ENCODE peak calls at places on chromosome 9, in four cellular contexts. One of them, this sample, is unnamed.

GRCh38 chr9:138045541-138046490 is 168.2 kb downstream of the CACNA1B start:
- DNase-seq in cardiac fibroblast: no peak
- DNase-seq in progenitor cell of endocrine pancreas: no peak
- DNase-seq in GM12865: no peak
- DNase-seq in this sample: peak; percentile 13

GRCh38 chr9:75039006-75039405 is 10.9 kb upstream of the CARNMT1 start:
- DNase-seq in cardiac fibroblast: peak; percentile 58
- DNase-seq in progenitor cell of endocrine pancreas: no peak
- DNase-seq in GM12865: no peak
- DNase-seq in this sample: no peak

GRCh38 chr9:8599937-8600336 is 800.4 kb upstream of the DMAC1 start:
- DNase-seq in cardiac fibroblast: no peak
- DNase-seq in progenitor cell of endocrine pancreas: no peak
- DNase-seq in GM12865: no peak
- DNase-seq in this sample: no peak

GRCh38 chr9:134366223-134367031 is 40.2 kb downstream of the RXRA start:
- DNase-seq in cardiac fibroblast: peak; percentile 78
- DNase-seq in progenitor cell of endocrine pancreas: no peak
- DNase-seq in GM12865: no peak
- DNase-seq in this sample: no peak

GRCh38 chr9:94929373-94929764 is 202.9 kb downstream of the AOPEP start:
- DNase-seq in cardiac fibroblast: peak; percentile 97
- DNase-seq in progenitor cell of endocrine pancreas: no peak
- DNase-seq in GM12865: no peak
- DNase-seq in this sample: no peak

GRCh38 chr9:124285903-124286291 is 28.1 kb downstream of the NEK6 start:
- DNase-seq in cardiac fibroblast: peak; percentile 96
- DNase-seq in progenitor cell of endocrine pancreas: no peak
- DNase-seq in GM12865: peak; percentile 94
- DNase-seq in this sample: no peak

GRCh38 chr9:94928696-94929372 is 202.3 kb downstream of the AOPEP start:
- DNase-seq in cardiac fibroblast: no peak
- DNase-seq in progenitor cell of endocrine pancreas: no peak
- DNase-seq in GM12865: no peak
- DNase-seq in this sample: no peak

GRCh38 chr9:91162784-91163440 is 198.8 kb downstream of the AUH start:
- DNase-seq in cardiac fibroblast: no peak
- DNase-seq in progenitor cell of endocrine pancreas: no peak
- DNase-seq in GM12865: peak; percentile 73
- DNase-seq in this sample: no peak

GRCh38 chr9:137277329-137278041 is at the start of gene TOR4A:
- DNase-seq in cardiac fibroblast: peak; percentile 92
- DNase-seq in progenitor cell of endocrine pancreas: no peak
- DNase-seq in GM12865: peak; percentile 91
- DNase-seq in this sample: no peak

GRCh38 chr9:34559616-34560546 is 29.6 kb downstream of the CNTFR start:
- DNase-seq in cardiac fibroblast: peak; percentile 72
- DNase-seq in progenitor cell of endocrine pancreas: no peak
- DNase-seq in GM12865: no peak
- DNase-seq in this sample: no peak

GRCh38 chr9:1947438-1947837 is 67.7 kb upstream of the SMARCA2 start:
- DNase-seq in cardiac fibroblast: no peak
- DNase-seq in progenitor cell of endocrine pancreas: no peak
- DNase-seq in GM12865: no peak
- DNase-seq in this sample: no peak

GRCh38 chr9:110919609-110920008 is 118.7 kb downstream of the LPAR1 start:
- DNase-seq in cardiac fibroblast: peak; percentile 90
- DNase-seq in progenitor cell of endocrine pancreas: no peak
- DNase-seq in GM12865: no peak
- DNase-seq in this sample: no peak

GRCh38 chr9:95181226-95181818 is 136.2 kb downstream of the FANCC start:
- DNase-seq in cardiac fibroblast: peak; percentile 36
- DNase-seq in progenitor cell of endocrine pancreas: no peak
- DNase-seq in GM12865: no peak
- DNase-seq in this sample: no peak

GRCh38 chr9:2802494-2802921 is 41.4 kb downstream of the PUM3 start:
- DNase-seq in cardiac fibroblast: peak; percentile 77
- DNase-seq in progenitor cell of endocrine pancreas: no peak
- DNase-seq in GM12865: no peak
- DNase-seq in this sample: no peak

DNA sequence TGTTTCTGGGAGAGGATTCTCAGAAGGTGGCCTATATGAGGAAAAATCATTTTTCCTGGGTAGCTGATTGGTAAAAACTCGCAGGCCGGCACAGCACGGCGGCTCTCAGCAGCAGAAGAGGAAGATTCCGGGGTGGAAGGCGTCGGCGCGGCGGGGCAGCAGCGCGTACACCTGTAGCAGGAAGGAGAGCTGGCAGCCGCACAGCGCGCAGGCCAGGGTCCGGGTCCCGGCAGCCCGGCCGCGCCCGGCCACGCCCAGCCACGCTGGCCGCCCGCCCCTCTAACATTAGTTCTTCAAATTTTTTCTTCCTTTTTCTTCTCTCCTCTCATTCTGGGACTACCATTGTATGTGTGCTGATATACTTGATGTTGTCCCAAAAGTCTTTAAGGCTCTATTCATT is 24.8 kb upstream of the ZNF618 start:
- DNase-seq in cardiac fibroblast: no peak
- DNase-seq in progenitor cell of endocrine pancreas: no peak
- DNase-seq in GM12865: no peak
- DNase-seq in this sample: no peak
- TF ChIP-seq CTCF in cardiac fibroblast: no peak
- TF ChIP-seq CTCF in progenitor cell of endocrine pancreas: no peak
- TF ChIP-seq CTCF in GM12865: no peak
- TF ChIP-seq CTCF in this sample: no peak

GRCh38 chr9:114688388-114688787 is 6.4 kb upstream of the TEX48 start:
- DNase-seq in cardiac fibroblast: no peak
- DNase-seq in progenitor cell of endocrine pancreas: no peak
- DNase-seq in GM12865: no peak
- DNase-seq in this sample: no peak
- TF ChIP-seq CTCF in cardiac fibroblast: no peak
- TF ChIP-seq CTCF in progenitor cell of endocrine pancreas: no peak
- TF ChIP-seq CTCF in GM12865: no peak
- TF ChIP-seq CTCF in this sample: no peak

GRCh38 chr9:93573204-93573828 is 3.1 kb upstream of the PHF2 start:
- DNase-seq in cardiac fibroblast: no peak
- DNase-seq in progenitor cell of endocrine pancreas: no peak
- DNase-seq in GM12865: no peak
- DNase-seq in this sample: no peak

GRCh38 chr9:93574900-93575705 is 1.3 kb upstream of the PHF2 start:
- DNase-seq in cardiac fibroblast: no peak
- DNase-seq in progenitor cell of endocrine pancreas: no peak
- DNase-seq in GM12865: no peak
- DNase-seq in this sample: no peak

GRCh38 chr9:93569775-93570174 is 6.6 kb upstream of the PHF2 start:
- DNase-seq in cardiac fibroblast: no peak
- DNase-seq in progenitor cell of endocrine pancreas: no peak
- DNase-seq in GM12865: no peak
- DNase-seq in this sample: no peak

GRCh38 chr9:93574091-93574899 is 2.1 kb upstream of the PHF2 start:
- DNase-seq in cardiac fibroblast: no peak
- DNase-seq in progenitor cell of endocrine pancreas: no peak
- DNase-seq in GM12865: no peak
- DNase-seq in this sample: no peak

GRCh38 chr9:93572636-93573035 is 3.7 kb upstream of the PHF2 start:
- DNase-seq in cardiac fibroblast: no peak
- DNase-seq in progenitor cell of endocrine pancreas: no peak
- DNase-seq in GM12865: no peak
- DNase-seq in this sample: no peak
- TF ChIP-seq CTCF in cardiac fibroblast: no peak
- TF ChIP-seq CTCF in progenitor cell of endocrine pancreas: no peak
- TF ChIP-seq CTCF in GM12865: no peak
- TF ChIP-seq CTCF in this sample: no peak

GRCh38 chr9:71985070-71985956 is 73.9 kb downstream of the C9orf85 start:
- DNase-seq in cardiac fibroblast: no peak
- DNase-seq in progenitor cell of endocrine pancreas: no peak
- DNase-seq in GM12865: no peak
- DNase-seq in this sample: no peak
- TF ChIP-seq CTCF in cardiac fibroblast: no peak
- TF ChIP-seq CTCF in progenitor cell of endocrine pancreas: peak; percentile 51
- TF ChIP-seq CTCF in GM12865: no peak
- TF ChIP-seq CTCF in this sample: peak; percentile 3

GRCh38 chr9:96441798-96442445 is 8.0 kb upstream of the HABP4 start:
- DNase-seq in cardiac fibroblast: peak; percentile 45
- DNase-seq in progenitor cell of endocrine pancreas: no peak
- DNase-seq in GM12865: peak; percentile 72
- DNase-seq in this sample: no peak
- TF ChIP-seq CTCF in cardiac fibroblast: peak; percentile 35
- TF ChIP-seq CTCF in progenitor cell of endocrine pancreas: peak; percentile 24
- TF ChIP-seq CTCF in GM12865: peak; percentile 59
- TF ChIP-seq CTCF in this sample: peak; percentile 71